ENCODE peak calls at places on chromosome 14, in seven cellular contexts. H, C, Y, K, G, E and D are unnamed samples.

GRCh38 chr14:33906968-33907367 is 43.9 kb downstream of the EGLN3 start:
- DNase-seq in Y (no peak), E (no peak), C (no peak), H (no peak), K (no peak), G (no peak), D (no peak)

GRCh38 chr14:34043627-34044372 is 92.9 kb upstream of the EGLN3 start:
- DNase-seq in G (peak), E (no peak), K (no peak), H (peak), C (no peak), Y (no peak), D (peak)

GRCh38 chr14:90726656-90727055 is 89.6 kb downstream of the TTC7B start:
- DNase-seq in G (no peak), E (no peak), Y (peak), C (no peak), K (peak), H (peak), D (no peak)

GRCh38 chr14:51269634-51270033 is 29.6 kb downstream of the TMX1 start:
- DNase-seq in H (no peak), E (no peak), Y (no peak), C (no peak), G (no peak), K (no peak), D (no peak)

GRCh38 chr14:67680121-67680602 is 5.7 kb upstream of the VTI1B start:
- DNase-seq in K (no peak), C (no peak), H (no peak), G (no peak), E (no peak), Y (peak), D (peak)

GRCh38 chr14:22500525-22500924 is 88.5 kb downstream of the DAD1 start:
- DNase-seq in C (no peak), E (no peak), K (no peak), Y (no peak), G (no peak), H (no peak), D (no peak)

GRCh38 chr14:69153848-69154208 is 909 bp upstream of the DCAF5 start:
- DNase-seq in C (no peak), E (no peak), G (no peak), H (peak), Y (no peak), K (no peak), D (no peak)

GRCh38 chr14:104171029-104171697 is 32.8 kb downstream of the KIF26A start:
- DNase-seq in H (peak), Y (no peak), K (no peak), G (no peak), C (no peak), E (no peak), D (no peak)

GRCh38 chr14:64704743-64705405 is 650 bp downstream of the PLEKHG3 start:
- DNase-seq in K (no peak), Y (no peak), E (peak), C (no peak), H (peak), G (no peak), D (no peak)

GRCh38 chr14:51780006-51780692 is 80.3 kb upstream of the GNG2 start:
- DNase-seq in H (peak), G (peak), K (peak), C (peak), Y (peak), E (peak), D (peak)

GRCh38 chr14:83779266-83779665 is 1750.7 kb upstream of the FLRT2 start:
- DNase-seq in Y (peak), C (no peak), E (no peak), H (no peak), G (no peak), K (peak), D (no peak)

GRCh38 chr14:69428289-69428998 is 30.0 kb downstream of the SLC39A9 start:
- DNase-seq in Y (no peak), K (no peak), G (no peak), C (peak), E (no peak), H (no peak), D (peak)

GRCh38 chr14:77910506-77910905 is 110.6 kb downstream of the ADCK1 start:
- DNase-seq in E (no peak), K (no peak), G (no peak), C (no peak), H (no peak), Y (no peak), D (no peak)

GRCh38 chr14:59534361-59534987 is 42.1 kb downstream of the CCDC175 start:
- DNase-seq in Y (no peak), K (peak), E (no peak), H (no peak), C (no peak), G (no peak), D (no peak)
- TF ChIP-seq CTCF in Y (no peak), K (no peak), E (no peak), H (no peak), C (no peak), G (no peak), D (no peak)

DNA sequence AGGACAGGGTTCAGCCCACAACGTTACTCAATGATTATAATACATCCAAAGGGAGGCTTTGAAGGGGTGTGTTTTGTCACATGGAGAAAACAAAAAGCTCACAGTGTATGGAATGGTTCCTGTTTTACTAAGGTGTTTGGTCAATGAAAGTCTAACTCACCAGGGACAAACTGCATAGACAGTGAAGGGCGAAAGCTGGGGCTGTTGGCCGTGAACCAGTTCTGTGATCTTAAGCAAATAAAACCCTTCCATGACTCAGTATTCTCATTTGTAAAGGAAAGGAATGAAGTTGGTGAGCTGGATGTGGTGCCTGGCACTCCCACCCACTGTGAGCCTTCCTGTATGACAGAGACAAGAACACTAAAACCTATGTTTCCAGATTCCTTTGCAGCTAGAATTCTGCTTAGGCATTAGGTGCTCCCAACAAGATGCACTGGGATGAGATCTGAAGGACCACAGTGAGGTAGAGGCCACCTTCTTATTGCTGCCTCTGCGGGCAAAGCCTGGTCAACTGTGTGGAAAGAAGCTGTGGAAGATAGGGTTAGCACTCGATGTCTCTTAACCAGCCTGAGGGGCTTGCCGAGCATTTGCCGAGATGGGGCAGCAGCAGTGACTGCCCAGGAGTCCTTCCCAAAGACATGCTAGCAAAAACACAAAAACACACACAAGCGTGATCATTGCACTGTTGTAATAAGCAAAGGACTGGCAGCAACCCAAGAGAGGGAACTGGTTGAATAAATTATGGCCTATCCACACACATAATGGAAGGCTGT is 48.5 kb downstream of the VCPKMT start:
- DNase-seq in E (no peak), Y (peak), C (no peak), G (peak), K (no peak), H (no peak), D (no peak)
- H3K4me3 ChIP-seq in E (no peak), Y (no peak), C (no peak), G (no peak), K (no peak), H (no peak), D (no peak)

GRCh38 chr14:59428581-59429012 is 36.6 kb downstream of the GPR135 start:
- DNase-seq in K (no peak), E (no peak), C (no peak), G (no peak), H (no peak), Y (peak), D (no peak)
- TF ChIP-seq CTCF in K (peak), E (peak), C (no peak), G (no peak), H (peak), Y (peak), D (no peak)

GRCh38 chr14:76810525-76810924 is 2.2 kb downstream of the ANGEL1 start:
- DNase-seq in Y (no peak), H (no peak), C (no peak), G (no peak), K (no peak), E (no peak), D (no peak)
- H3K4me3 ChIP-seq in Y (peak), H (peak), C (no peak), G (no peak), K (peak), E (peak), D (no peak)

GRCh38 chr14:99808133-99808505 is 14.9 kb downstream of the EML1 start:
- DNase-seq in K (no peak), H (no peak), E (no peak), Y (no peak), C (no peak), G (no peak), D (no peak)

GRCh38 chr14:99808515-99808914 is 15.3 kb downstream of the EML1 start:
- DNase-seq in E (no peak), K (no peak), G (no peak), H (no peak), Y (peak), C (no peak), D (no peak)

GRCh38 chr14:99806841-99807240 is 13.6 kb downstream of the EML1 start:
- DNase-seq in K (no peak), H (no peak), C (no peak), E (no peak), G (no peak), Y (no peak), D (no peak)

GRCh38 chr14:99806040-99806439 is 12.8 kb downstream of the EML1 start:
- DNase-seq in E (no peak), H (no peak), G (no peak), C (no peak), K (no peak), Y (no peak), D (no peak)

DNA sequence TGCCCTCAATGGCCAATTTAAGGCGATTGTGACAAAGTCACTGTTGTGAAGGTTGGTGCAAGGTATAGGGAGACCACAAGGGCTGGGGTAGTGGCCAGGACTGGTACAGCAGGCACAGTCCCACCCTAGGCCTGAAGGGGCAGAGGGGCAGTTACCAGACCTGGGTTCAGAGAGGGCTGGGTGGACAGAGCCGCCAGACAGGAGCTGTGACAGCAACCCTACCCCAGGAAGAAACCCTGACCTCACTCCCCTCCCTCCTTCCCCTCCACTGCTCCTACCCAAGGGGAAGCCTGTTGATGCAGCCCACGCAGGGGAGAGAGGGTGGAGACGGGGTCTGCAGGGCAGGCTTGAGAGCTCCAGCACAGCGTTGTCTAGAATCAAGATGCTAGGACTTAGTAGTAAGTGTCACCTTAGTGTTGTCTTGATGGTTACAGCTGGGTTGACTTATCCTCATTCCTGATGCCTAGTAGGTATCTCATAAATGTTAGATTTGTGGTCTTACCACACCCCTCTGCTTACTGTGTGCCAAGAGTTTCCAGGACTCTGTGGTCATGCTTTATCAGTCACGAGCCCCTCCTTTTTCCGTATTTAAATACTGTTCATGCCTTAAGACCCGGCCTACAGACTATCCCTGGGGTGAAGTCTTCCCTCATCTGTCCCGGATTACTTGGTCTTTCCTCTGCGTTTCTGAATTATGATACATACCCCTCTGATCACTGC is 14.4 kb downstream of the EML1 start:
- DNase-seq in E (no peak), H (peak), K (no peak), G (peak), C (no peak), Y (peak), D (no peak)
- TF ChIP-seq CTCF in E (no peak), H (peak), K (no peak), G (no peak), C (no peak), Y (peak), D (peak)

GRCh38 chr14:26204954-26205479 is 392.8 kb downstream of the NOVA1 start:
- DNase-seq in H (peak), C (no peak), Y (peak), E (peak), K (no peak), G (no peak), D (no peak)
- H3K4me3 ChIP-seq in H (peak), C (no peak), Y (peak), E (peak), K (no peak), G (no peak), D (no peak)